ENCODE peak calls at places on chromosomes 16 and 17, in four cellular contexts. One of them, this sample, is unnamed.

GRCh38 chr16:78237346-78237745 is 137.9 kb downstream of the WWOX start:
- DNase-seq in breast epithelium: no peak
- DNase-seq in esophagus squamous epithelium: no peak
- DNase-seq in IMR-90: no peak
- DNase-seq in this sample: no peak

GRCh38 chr16:22660441-22661160 is 149.9 kb downstream of the NPIPB5 start:
- DNase-seq in IMR-90: no peak
- DNase-seq in esophagus squamous epithelium: no peak
- DNase-seq in breast epithelium: no peak
- DNase-seq in this sample: no peak

GRCh38 chr17:28285965-28286364 is 33.0 kb upstream of the TMEM97 start:
- DNase-seq in esophagus squamous epithelium: no peak
- DNase-seq in breast epithelium: no peak
- DNase-seq in IMR-90: no peak
- DNase-seq in this sample: no peak

GRCh38 chr16:6377956-6378355 is 954.7 kb upstream of the RBFOX1 start:
- DNase-seq in esophagus squamous epithelium: no peak
- DNase-seq in breast epithelium: no peak
- DNase-seq in IMR-90: no peak
- DNase-seq in this sample: no peak

GRCh38 chr17:28807925-28808641 is 34.5 kb downstream of the FAM222B start:
- DNase-seq in esophagus squamous epithelium: no peak
- DNase-seq in IMR-90: peak
- DNase-seq in breast epithelium: no peak
- DNase-seq in this sample: no peak

GRCh38 chr16:71882505-71883192 is 1.3 kb downstream of the ZNF821 start:
- DNase-seq in esophagus squamous epithelium: no peak
- DNase-seq in breast epithelium: no peak
- DNase-seq in IMR-90: peak
- DNase-seq in this sample: peak

GRCh38 chr16:85170066-85171003 is 58.1 kb upstream of the CIBAR2 start:
- DNase-seq in esophagus squamous epithelium: no peak
- DNase-seq in IMR-90: no peak
- DNase-seq in breast epithelium: no peak
- DNase-seq in this sample: no peak

GRCh38 chr17:35666070-35666469 is 65.4 kb upstream of the RASL10B start:
- DNase-seq in breast epithelium: no peak
- DNase-seq in esophagus squamous epithelium: no peak
- DNase-seq in IMR-90: peak
- DNase-seq in this sample: no peak

GRCh38 chr16:138049-138417 is 440 bp downstream of the NPRL3 start:
- DNase-seq in IMR-90: no peak
- DNase-seq in esophagus squamous epithelium: no peak
- DNase-seq in breast epithelium: no peak
- DNase-seq in this sample: peak

GRCh38 chr17:2929881-2930533 is 133.4 kb downstream of the OR1D5 start:
- DNase-seq in breast epithelium: no peak
- DNase-seq in IMR-90: peak
- DNase-seq in esophagus squamous epithelium: no peak
- DNase-seq in this sample: peak

GRCh38 chr17:34370376-34370996 is 7.5 kb upstream of the CCL1 start:
- DNase-seq in IMR-90: no peak
- DNase-seq in esophagus squamous epithelium: no peak
- DNase-seq in breast epithelium: no peak
- DNase-seq in this sample: no peak

GRCh38 chr17:32551186-32551955 is 64.6 kb downstream of the CDK5R1 start:
- DNase-seq in esophagus squamous epithelium: no peak
- DNase-seq in IMR-90: peak
- DNase-seq in breast epithelium: no peak
- DNase-seq in this sample: no peak

GRCh38 chr17:76314392-76315227 is 6.5 kb upstream of the QRICH2 start:
- DNase-seq in breast epithelium: peak
- DNase-seq in esophagus squamous epithelium: no peak
- DNase-seq in IMR-90: peak
- DNase-seq in this sample: no peak

GRCh38 chr17:36608794-36609497 is 7.6 kb downstream of the MRM1 start:
- DNase-seq in IMR-90: peak
- DNase-seq in esophagus squamous epithelium: no peak
- DNase-seq in breast epithelium: no peak
- DNase-seq in this sample: peak

DNA sequence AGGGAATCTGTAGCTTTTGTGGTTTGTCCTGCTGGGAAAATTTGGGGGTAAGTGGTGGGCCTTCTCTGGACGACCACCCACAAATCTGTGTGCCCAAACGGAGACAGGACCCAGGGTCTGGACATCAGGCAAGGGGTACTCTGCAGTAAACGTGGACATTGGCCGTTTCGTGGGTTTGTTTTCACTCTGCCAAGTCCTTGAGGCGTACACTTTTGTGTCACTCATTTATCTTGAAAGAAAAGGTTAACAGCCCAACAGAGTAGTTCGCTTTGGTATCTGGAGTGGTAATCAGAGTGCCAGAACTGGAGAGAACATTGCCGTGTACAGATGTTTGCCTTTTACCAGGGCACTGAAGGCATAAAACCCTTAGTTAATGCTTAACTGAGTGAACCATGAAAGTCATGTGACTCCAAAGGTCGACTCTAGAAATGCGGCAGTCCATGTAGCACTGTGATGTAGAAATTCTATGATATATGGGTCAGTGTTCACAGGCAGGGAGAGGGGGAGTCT is 15.4 kb downstream of the NAA60 start:
- DNase-seq in breast epithelium: no peak
- DNase-seq in IMR-90: peak
- DNase-seq in esophagus squamous epithelium: no peak
- DNase-seq in this sample: peak
- TF ChIP-seq POLR2A in breast epithelium: no peak
- TF ChIP-seq POLR2A in IMR-90: no peak
- TF ChIP-seq POLR2A in esophagus squamous epithelium: no peak
- TF ChIP-seq POLR2A in this sample: no peak

GRCh38 chr16:53435066-53435688 is 906 bp downstream of the RBL2 start:
- DNase-seq in breast epithelium: peak
- DNase-seq in IMR-90: peak
- DNase-seq in esophagus squamous epithelium: peak
- DNase-seq in this sample: peak
- TF ChIP-seq POLR2A in breast epithelium: peak
- TF ChIP-seq POLR2A in IMR-90: no peak
- TF ChIP-seq POLR2A in esophagus squamous epithelium: no peak
- TF ChIP-seq POLR2A in this sample: peak

GRCh38 chr17:42561908-42562844 is at the start of gene COASY:
- DNase-seq in IMR-90: peak
- DNase-seq in breast epithelium: peak
- DNase-seq in esophagus squamous epithelium: peak
- DNase-seq in this sample: peak
- TF ChIP-seq POLR2A in IMR-90: peak
- TF ChIP-seq POLR2A in breast epithelium: peak
- TF ChIP-seq POLR2A in esophagus squamous epithelium: no peak
- TF ChIP-seq POLR2A in this sample: peak

GRCh38 chr17:31487648-31488263 is 96.3 kb downstream of the RAB11FIP4 start:
- DNase-seq in esophagus squamous epithelium: peak
- DNase-seq in breast epithelium: peak
- DNase-seq in IMR-90: peak
- DNase-seq in this sample: peak

GRCh38 chr17:31484821-31485220 is 93.3 kb downstream of the RAB11FIP4 start:
- DNase-seq in IMR-90: no peak
- DNase-seq in esophagus squamous epithelium: no peak
- DNase-seq in breast epithelium: no peak
- DNase-seq in this sample: no peak

GRCh38 chr17:31488264-31488981 is 96.9 kb downstream of the RAB11FIP4 start:
- DNase-seq in IMR-90: no peak
- DNase-seq in esophagus squamous epithelium: no peak
- DNase-seq in breast epithelium: no peak
- DNase-seq in this sample: no peak

GRCh38 chr17:31487063-31487647 is 95.7 kb downstream of the RAB11FIP4 start:
- DNase-seq in IMR-90: no peak
- DNase-seq in breast epithelium: no peak
- DNase-seq in esophagus squamous epithelium: no peak
- DNase-seq in this sample: no peak

DNA sequence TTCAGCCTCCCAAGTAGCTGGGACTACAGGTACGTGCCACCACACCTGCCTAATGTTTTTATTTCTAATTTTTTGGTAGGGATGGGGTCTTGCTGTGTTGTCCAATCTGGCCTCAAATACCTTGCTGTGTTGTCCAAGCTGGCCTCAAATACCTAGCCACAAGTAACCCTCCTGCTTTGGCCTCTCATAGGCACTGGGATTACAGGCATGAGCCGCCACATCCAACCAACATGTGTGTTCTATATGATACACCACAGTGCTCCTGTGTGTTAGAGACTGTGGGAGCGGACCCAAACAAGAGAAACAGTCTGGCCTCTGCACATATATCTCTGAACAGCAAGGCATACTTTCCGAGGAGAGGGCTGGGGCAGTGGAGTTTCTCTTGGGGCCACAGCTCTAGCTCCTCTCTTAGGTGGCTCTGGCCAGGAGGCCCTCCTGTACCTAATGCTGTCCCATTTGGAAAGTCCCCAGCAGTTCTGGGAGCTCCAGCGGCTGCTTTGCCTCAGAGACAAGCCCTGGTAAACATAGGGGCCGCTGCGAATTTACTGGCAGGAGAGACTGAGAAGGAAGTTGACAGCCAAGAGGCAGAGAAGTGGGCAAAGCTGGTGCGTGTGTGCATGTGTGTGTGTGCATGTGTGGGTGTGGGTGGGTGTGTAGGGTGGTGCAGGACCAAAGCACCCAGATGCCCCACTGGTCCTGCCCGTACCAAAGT is 95.0 kb downstream of the RAB11FIP4 start:
- DNase-seq in esophagus squamous epithelium: no peak
- DNase-seq in IMR-90: no peak
- DNase-seq in breast epithelium: no peak
- DNase-seq in this sample: no peak
- TF ChIP-seq POLR2A in esophagus squamous epithelium: no peak
- TF ChIP-seq POLR2A in IMR-90: no peak
- TF ChIP-seq POLR2A in breast epithelium: no peak
- TF ChIP-seq POLR2A in this sample: no peak